ENCODE peak calls at places on chromosomes 13 and 19, in eight cellular contexts. One of them, this sample, is unnamed.
A peak's percentile ranks its signal among the peaks of the same experiment; 100 is the strongest.

GRCh38 chr19:3123088-3123721 is 12.6 kb upstream of the GNA15 start:
- DNase-seq in neural progenitor cell: no peak
- DNase-seq in iPS DF 6.9: no peak
- DNase-seq in tibial artery: no peak
- DNase-seq in cardiac muscle cell: no peak
- DNase-seq in uterus: no peak
- DNase-seq in tibial nerve: no peak
- DNase-seq in ovary: peak; percentile 45
- DNase-seq in this sample: peak; percentile 55

GRCh38 chr19:31770220-31770619 is 421.0 kb upstream of the TSHZ3 start:
- DNase-seq in neural progenitor cell: no peak
- DNase-seq in iPS DF 6.9: no peak
- DNase-seq in tibial artery: no peak
- DNase-seq in cardiac muscle cell: no peak
- DNase-seq in uterus: no peak
- DNase-seq in tibial nerve: no peak
- DNase-seq in ovary: no peak
- DNase-seq in this sample: no peak

GRCh38 chr19:55257461-55258411 is 1.1 kb downstream of the PPP6R1 start:
- DNase-seq in neural progenitor cell: peak; percentile 34
- DNase-seq in iPS DF 6.9: no peak
- DNase-seq in tibial artery: no peak
- DNase-seq in cardiac muscle cell: peak; percentile 17
- DNase-seq in uterus: no peak
- DNase-seq in tibial nerve: no peak
- DNase-seq in ovary: no peak
- DNase-seq in this sample: no peak

GRCh38 chr13:33514362-33514761 is 228.8 kb upstream of the STARD13 start:
- DNase-seq in neural progenitor cell: peak; percentile 36
- DNase-seq in iPS DF 6.9: no peak
- DNase-seq in tibial artery: no peak
- DNase-seq in cardiac muscle cell: no peak
- DNase-seq in uterus: no peak
- DNase-seq in tibial nerve: no peak
- DNase-seq in ovary: no peak
- DNase-seq in this sample: no peak

GRCh38 chr13:76861859-76862258 is 24.3 kb downstream of the KCTD12 start:
- DNase-seq in neural progenitor cell: no peak
- DNase-seq in iPS DF 6.9: no peak
- DNase-seq in tibial artery: no peak
- DNase-seq in cardiac muscle cell: no peak
- DNase-seq in uterus: no peak
- DNase-seq in tibial nerve: no peak
- DNase-seq in ovary: no peak
- DNase-seq in this sample: no peak

GRCh38 chr13:83153833-83154232 is 728.4 kb downstream of the SLITRK1 start:
- DNase-seq in neural progenitor cell: no peak
- DNase-seq in iPS DF 6.9: no peak
- DNase-seq in tibial artery: no peak
- DNase-seq in cardiac muscle cell: peak; percentile 24
- DNase-seq in uterus: no peak
- DNase-seq in tibial nerve: no peak
- DNase-seq in ovary: no peak
- DNase-seq in this sample: no peak

GRCh38 chr19:10808937-10809655 is 26.9 kb downstream of the TMED1 start:
- DNase-seq in neural progenitor cell: no peak
- DNase-seq in iPS DF 6.9: no peak
- DNase-seq in tibial artery: no peak
- DNase-seq in cardiac muscle cell: peak; percentile 55
- DNase-seq in uterus: no peak
- DNase-seq in tibial nerve: no peak
- DNase-seq in ovary: no peak
- DNase-seq in this sample: no peak

GRCh38 chr13:108269601-108270328 is at the start of gene TNFSF13B:
- DNase-seq in neural progenitor cell: peak; percentile 53
- DNase-seq in iPS DF 6.9: peak; percentile 1
- DNase-seq in tibial artery: peak; percentile 29
- DNase-seq in cardiac muscle cell: peak; percentile 61
- DNase-seq in uterus: no peak
- DNase-seq in tibial nerve: no peak
- DNase-seq in ovary: peak; percentile 9
- DNase-seq in this sample: peak; percentile 69

GRCh38 chr19:53157601-53158000 is 1.3 kb downstream of the ZNF347 start:
- DNase-seq in neural progenitor cell: peak; percentile 61
- DNase-seq in iPS DF 6.9: no peak
- DNase-seq in tibial artery: no peak
- DNase-seq in cardiac muscle cell: peak; percentile 22
- DNase-seq in uterus: no peak
- DNase-seq in tibial nerve: no peak
- DNase-seq in ovary: no peak
- DNase-seq in this sample: no peak

GRCh38 chr13:73767747-73768315 is 366.4 kb downstream of the KLF12 start:
- DNase-seq in neural progenitor cell: peak; percentile 50
- DNase-seq in iPS DF 6.9: no peak
- DNase-seq in tibial artery: no peak
- DNase-seq in cardiac muscle cell: no peak
- DNase-seq in uterus: no peak
- DNase-seq in tibial nerve: no peak
- DNase-seq in ovary: no peak
- DNase-seq in this sample: peak; percentile 39

GRCh38 chr19:41226053-41226873 is 7.2 kb downstream of the AXL start:
- DNase-seq in neural progenitor cell: peak; percentile 75
- DNase-seq in iPS DF 6.9: no peak
- DNase-seq in tibial artery: peak; percentile 68
- DNase-seq in cardiac muscle cell: peak; percentile 93
- DNase-seq in uterus: peak; percentile 79
- DNase-seq in tibial nerve: peak; percentile 47
- DNase-seq in ovary: peak; percentile 85
- DNase-seq in this sample: peak; percentile 22

GRCh38 chr19:14091086-14091884 is 734 bp upstream of the SAMD1 start:
- DNase-seq in neural progenitor cell: no peak
- DNase-seq in iPS DF 6.9: no peak
- DNase-seq in tibial artery: no peak
- DNase-seq in cardiac muscle cell: peak; percentile 58
- DNase-seq in uterus: peak; percentile 51
- DNase-seq in tibial nerve: peak; percentile 14
- DNase-seq in ovary: no peak
- DNase-seq in this sample: no peak

DNA sequence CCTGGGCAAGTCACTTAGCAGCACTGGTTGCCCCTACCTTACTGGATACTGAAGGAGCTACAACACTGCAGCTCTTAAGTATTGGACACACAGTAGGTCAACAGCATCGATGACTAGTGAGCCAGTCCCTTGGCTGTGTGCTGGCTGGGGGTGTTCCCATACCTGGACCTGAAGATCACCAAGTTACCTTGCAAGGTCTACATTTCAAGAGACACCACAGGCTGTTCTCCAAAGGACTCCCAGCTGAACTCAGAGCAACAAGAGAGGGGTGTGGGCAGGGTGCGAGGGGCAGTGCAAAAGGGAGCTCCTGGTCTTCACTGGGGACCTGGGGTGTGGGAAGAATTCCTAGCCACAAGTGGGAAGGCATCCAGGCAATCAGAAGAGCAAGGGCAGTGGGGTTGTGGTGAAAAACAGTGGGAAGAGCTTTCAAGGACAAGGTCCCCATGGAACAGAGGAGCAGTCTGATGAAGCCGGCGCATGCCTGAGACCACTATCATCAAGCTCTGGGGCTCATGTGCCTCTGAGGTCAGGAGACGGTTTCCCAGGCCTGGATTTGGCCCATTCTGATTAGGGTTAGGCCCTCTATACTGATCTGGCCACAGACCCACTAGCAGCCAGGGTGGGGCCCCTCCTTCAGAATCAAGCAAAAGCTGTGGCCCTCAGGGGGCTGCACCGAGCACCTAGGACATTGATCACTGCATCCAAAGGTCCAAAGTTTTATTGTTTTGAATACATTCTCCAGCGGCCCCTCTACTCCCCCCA is 4.6 kb upstream of the GSK3A start:
- DNase-seq in neural progenitor cell: no peak
- DNase-seq in iPS DF 6.9: no peak
- DNase-seq in tibial artery: no peak
- DNase-seq in cardiac muscle cell: no peak
- DNase-seq in uterus: peak; percentile 31
- DNase-seq in tibial nerve: no peak
- DNase-seq in ovary: no peak
- DNase-seq in this sample: no peak
- H3K4me1 ChIP-seq in neural progenitor cell: peaks cover 7% of the 10 kb centered on the region
- H3K4me1 ChIP-seq in iPS DF 6.9: peaks cover 10% of the 10 kb centered on the region
- H3K4me1 ChIP-seq in tibial artery: peaks cover 3% of the 10 kb centered on the region
- H3K4me1 ChIP-seq in cardiac muscle cell: peaks cover 21% of the 10 kb centered on the region
- H3K4me1 ChIP-seq in uterus: peaks cover 20% of the 10 kb centered on the region
- H3K4me1 ChIP-seq in tibial nerve: peaks cover 49% of the 10 kb centered on the region
- H3K4me1 ChIP-seq in ovary: peaks cover 34% of the 10 kb centered on the region
- H3K4me1 ChIP-seq in this sample: peaks cover 47% of the 10 kb centered on the region

DNA sequence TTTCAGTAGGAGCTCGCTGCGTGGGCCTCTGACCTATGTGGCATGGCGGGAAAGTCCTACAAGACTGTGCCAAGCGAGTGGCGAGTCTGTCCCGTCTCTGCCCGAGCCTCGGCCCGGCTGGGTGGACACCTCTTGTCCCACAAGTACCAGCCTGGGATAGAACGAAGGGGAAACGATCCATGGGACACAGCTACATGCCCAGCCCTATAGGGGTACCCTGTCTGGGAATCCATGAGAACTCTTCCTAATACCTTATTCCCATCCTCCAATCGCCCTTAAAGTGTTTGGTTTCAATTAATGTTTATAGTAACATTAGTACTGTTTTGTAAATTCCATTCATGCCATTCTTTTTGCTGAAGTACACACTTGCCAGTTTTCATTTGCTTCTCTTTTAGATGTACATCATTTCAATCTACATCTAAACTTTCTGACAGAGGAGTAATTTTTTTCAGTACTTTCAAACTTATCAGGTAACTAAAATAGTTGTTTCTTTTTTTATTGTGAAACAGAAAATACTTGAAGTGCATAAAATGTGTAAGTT is 667 bp upstream of the ZNF790 start:
- DNase-seq in neural progenitor cell: no peak
- DNase-seq in iPS DF 6.9: no peak
- DNase-seq in tibial artery: no peak
- DNase-seq in cardiac muscle cell: no peak
- DNase-seq in uterus: no peak
- DNase-seq in tibial nerve: no peak
- DNase-seq in ovary: no peak
- DNase-seq in this sample: no peak
- H3K27ac ChIP-seq in neural progenitor cell: peak overlapping the region; percentile 82
- H3K27ac ChIP-seq in iPS DF 6.9: no peak overlapping the region
- H3K27ac ChIP-seq in tibial artery: peak overlapping the region; percentile 88
- H3K27ac ChIP-seq in cardiac muscle cell: peak overlapping the region; percentile 97
- H3K27ac ChIP-seq in uterus: peak overlapping the region; percentile 75
- H3K27ac ChIP-seq in tibial nerve: peak overlapping the region; percentile 90
- H3K27ac ChIP-seq in ovary: peak overlapping the region; percentile 69
- H3K27ac ChIP-seq in this sample: peak overlapping the region; percentile 74

DNA sequence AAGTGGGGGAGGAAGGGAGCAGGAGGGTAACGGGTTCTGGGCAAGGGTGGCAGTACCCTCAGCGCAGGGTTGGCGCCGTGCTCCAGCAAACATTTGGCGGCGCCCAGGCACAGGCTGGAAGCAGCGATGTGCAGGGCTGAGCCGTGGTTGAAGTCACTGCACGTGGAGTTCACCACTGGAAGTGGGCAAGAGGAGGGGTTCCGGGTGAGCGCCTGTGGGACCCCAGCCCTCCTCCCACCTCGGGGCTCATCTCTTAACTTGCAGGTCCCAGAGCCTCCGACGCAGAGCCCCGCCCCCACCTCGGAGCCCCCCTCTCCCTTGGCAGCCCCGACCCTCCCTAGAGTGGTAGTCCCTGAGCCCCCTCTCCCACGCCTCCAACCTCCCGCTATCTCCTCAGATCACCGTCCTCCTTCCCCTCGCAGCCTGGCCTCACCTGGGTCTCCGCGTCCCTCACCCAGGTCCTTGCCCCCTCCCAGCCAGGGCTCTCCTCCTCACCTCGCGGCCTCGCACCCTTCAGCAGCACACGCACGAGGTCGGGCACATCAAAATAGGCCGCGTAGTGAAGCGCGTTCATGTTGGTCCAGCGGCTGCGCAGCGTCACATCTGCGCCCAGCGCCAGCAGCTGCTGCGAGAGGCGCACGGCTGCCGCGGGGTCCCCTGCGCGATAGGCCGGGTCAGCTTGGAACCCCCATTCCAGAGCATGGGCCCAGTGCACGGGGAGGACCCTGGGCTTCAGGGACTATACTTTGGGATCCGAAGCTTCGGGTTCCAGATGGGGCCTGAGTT is 6.4 kb downstream of the CLIP3 start:
- DNase-seq in neural progenitor cell: no peak
- DNase-seq in iPS DF 6.9: no peak
- DNase-seq in tibial artery: no peak
- DNase-seq in cardiac muscle cell: no peak
- DNase-seq in uterus: no peak
- DNase-seq in tibial nerve: no peak
- DNase-seq in ovary: no peak
- DNase-seq in this sample: no peak
- H3K36me3 ChIP-seq in neural progenitor cell: no peaks in the 10 kb centered on the region
- H3K36me3 ChIP-seq in iPS DF 6.9: peaks cover 8% of the 10 kb centered on the region
- H3K36me3 ChIP-seq in tibial artery: peaks cover 7% of the 10 kb centered on the region
- H3K36me3 ChIP-seq in cardiac muscle cell: peaks cover 3% of the 10 kb centered on the region
- H3K36me3 ChIP-seq in uterus: no peaks in the 10 kb centered on the region
- H3K36me3 ChIP-seq in tibial nerve: peaks cover 73% of the 10 kb centered on the region
- H3K36me3 ChIP-seq in ovary: no peaks in the 10 kb centered on the region
- H3K36me3 ChIP-seq in this sample: peaks cover 25% of the 10 kb centered on the region

GRCh38 chr19:35120898-35121297 is 5.3 kb downstream of the FXYD3 start:
- DNase-seq in neural progenitor cell: no peak
- DNase-seq in iPS DF 6.9: no peak
- DNase-seq in tibial artery: no peak
- DNase-seq in cardiac muscle cell: no peak
- DNase-seq in uterus: no peak
- DNase-seq in tibial nerve: no peak
- DNase-seq in ovary: no peak
- DNase-seq in this sample: no peak

GRCh38 chr19:35119091-35119490 is 3.5 kb downstream of the FXYD3 start:
- DNase-seq in neural progenitor cell: no peak
- DNase-seq in iPS DF 6.9: no peak
- DNase-seq in tibial artery: no peak
- DNase-seq in cardiac muscle cell: no peak
- DNase-seq in uterus: no peak
- DNase-seq in tibial nerve: no peak
- DNase-seq in ovary: no peak
- DNase-seq in this sample: no peak

GRCh38 chr19:35118268-35119026 is 2.8 kb downstream of the FXYD3 start:
- DNase-seq in neural progenitor cell: no peak
- DNase-seq in iPS DF 6.9: no peak
- DNase-seq in tibial artery: no peak
- DNase-seq in cardiac muscle cell: no peak
- DNase-seq in uterus: no peak
- DNase-seq in tibial nerve: no peak
- DNase-seq in ovary: no peak
- DNase-seq in this sample: peak; percentile 68

GRCh38 chr19:35119578-35119977 is 4.0 kb downstream of the FXYD3 start:
- DNase-seq in neural progenitor cell: no peak
- DNase-seq in iPS DF 6.9: no peak
- DNase-seq in tibial artery: no peak
- DNase-seq in cardiac muscle cell: no peak
- DNase-seq in uterus: no peak
- DNase-seq in tibial nerve: no peak
- DNase-seq in ovary: no peak
- DNase-seq in this sample: no peak

DNA sequence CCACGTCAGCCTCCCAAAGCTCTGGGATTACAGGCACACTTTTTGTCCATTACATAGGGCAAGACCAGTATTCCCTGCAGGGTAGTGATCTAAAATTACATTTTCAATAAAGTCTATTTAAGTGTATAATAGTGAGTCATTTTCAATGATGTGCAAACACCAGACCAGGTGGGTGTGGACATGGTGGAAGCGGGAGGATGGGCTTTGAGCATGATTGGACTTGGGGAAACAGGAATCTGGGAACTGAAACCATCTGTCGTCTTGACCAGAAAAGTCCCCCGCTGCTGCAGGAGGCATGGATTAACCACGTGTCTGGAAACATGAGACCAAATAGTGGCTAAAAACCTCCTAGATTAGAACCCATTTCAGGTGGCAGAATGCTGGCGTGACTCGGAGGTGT is 4.9 kb downstream of the FXYD3 start:
- DNase-seq in neural progenitor cell: no peak
- DNase-seq in iPS DF 6.9: no peak
- DNase-seq in tibial artery: peak; percentile 60
- DNase-seq in cardiac muscle cell: peak; percentile 29
- DNase-seq in uterus: no peak
- DNase-seq in tibial nerve: peak; percentile 61
- DNase-seq in ovary: no peak
- DNase-seq in this sample: no peak
- H3K4me1 ChIP-seq in neural progenitor cell: peaks cover 18% of the 10 kb centered on the region
- H3K4me1 ChIP-seq in iPS DF 6.9: peaks cover 2% of the 10 kb centered on the region
- H3K4me1 ChIP-seq in tibial artery: peaks cover 14% of the 10 kb centered on the region
- H3K4me1 ChIP-seq in cardiac muscle cell: no peaks in the 10 kb centered on the region
- H3K4me1 ChIP-seq in uterus: peaks cover 7% of the 10 kb centered on the region
- H3K4me1 ChIP-seq in tibial nerve: peaks cover 46% of the 10 kb centered on the region
- H3K4me1 ChIP-seq in ovary: peaks cover 14% of the 10 kb centered on the region
- H3K4me1 ChIP-seq in this sample: peaks cover 8% of the 10 kb centered on the region